ENCODE peak calls at places on chromosomes 2 and 18, in five cellular contexts. G is KBM-7, Q is SJSA1, N is cardiac muscle cell, X is pancreas. U is an unnamed sample.

GRCh38 chr18:62878305-62878704 is 163.0 kb downstream of the PHLPP1 start:
- DNase-seq in N (no peak), X (no peak), G (no peak), Q (no peak), U (no peak)

GRCh38 chr2:46775722-46776121 is 139.9 kb downstream of the MCFD2 start:
- DNase-seq in N (no peak), G (no peak), X (no peak), Q (no peak), U (no peak)

GRCh38 chr2:86392873-86393272 is 48.3 kb upstream of the KDM3A start:
- DNase-seq in Q (no peak), X (no peak), G (no peak), N (no peak), U (no peak)

GRCh38 chr2:85741811-85742507 is 11.8 kb upstream of the ATOH8 start:
- DNase-seq in Q (peak), N (no peak), G (no peak), X (peak), U (no peak)

GRCh38 chr2:189134485-189134884 is 45.1 kb downstream of the COL5A2 start:
- DNase-seq in X (no peak), G (no peak), Q (no peak), N (no peak), U (no peak)

GRCh38 chr2:144694456-144694855 is 174.5 kb upstream of the ZEB2 start:
- DNase-seq in X (no peak), N (no peak), G (no peak), Q (no peak), U (no peak)

GRCh38 chr2:16142383-16143361 is 202.3 kb downstream of the MYCN start:
- DNase-seq in N (no peak), X (peak), G (peak), Q (no peak), U (peak)

GRCh38 chr2:174573621-174574081 is 24.0 kb downstream of the WIPF1 start:
- DNase-seq in X (no peak), Q (no peak), G (peak), N (no peak), U (no peak)

GRCh38 chr2:239944706-239945551 is 80.2 kb downstream of the NDUFA10 start:
- DNase-seq in Q (no peak), N (no peak), X (no peak), G (no peak), U (peak)

GRCh38 chr2:101718993-101719571 is 21.6 kb downstream of the MAP4K4 start:
- DNase-seq in G (no peak), N (no peak), Q (no peak), X (no peak), U (no peak)

GRCh38 chr2:64067326-64067725 is 48.1 kb upstream of the VPS54 start:
- DNase-seq in N (no peak), Q (no peak), G (no peak), X (no peak), U (no peak)

GRCh38 chr2:184685999-184686841 is 87.9 kb downstream of the ZNF804A start:
- DNase-seq in N (no peak), X (no peak), Q (no peak), G (no peak), U (no peak)

GRCh38 chr2:196331143-196331542 is 159.8 kb upstream of the STK17B start:
- DNase-seq in G (no peak), Q (peak), X (no peak), N (no peak), U (no peak)

GRCh38 chr2:158144914-158145625 is 43.4 kb downstream of the UPP2 start:
- DNase-seq in X (no peak), G (no peak), N (no peak), Q (no peak), U (no peak)

U was measured in BE2C.